ENCODE peak calls at places on chromosomes 2 and 18, in seven cellular contexts. One of them, this sample, is unnamed.

GRCh38 chr2:114526856-114527255 is 84.4 kb downstream of the DPP10 start:
- DNase-seq in stimulated activated CD8-positive, alpha-beta memory T cell treated with anti-CD3 and anti-CD28 coated beads, Interleukin-7, amount 100 ng/mL, for 4 hours: no peak
- DNase-seq in Peyer's patch: no peak
- DNase-seq in hypothalamus: no peak
- DNase-seq in GM12891: no peak
- DNase-seq in astrocyte of the hippocampus: no peak
- DNase-seq in activated CD8-positive, alpha-beta T cell treated with anti-CD3 and anti-CD28 coated beads for 36 hours: no peak
- DNase-seq in this sample: no peak

GRCh38 chr2:126634273-126634861 is 21.6 kb upstream of the GYPC start:
- DNase-seq in GM12891: no peak
- DNase-seq in stimulated activated CD8-positive, alpha-beta memory T cell treated with anti-CD3 and anti-CD28 coated beads, Interleukin-7, amount 100 ng/mL, for 4 hours: no peak
- DNase-seq in Peyer's patch: peak
- DNase-seq in hypothalamus: no peak
- DNase-seq in astrocyte of the hippocampus: peak
- DNase-seq in activated CD8-positive, alpha-beta T cell treated with anti-CD3 and anti-CD28 coated beads for 36 hours: peak
- DNase-seq in this sample: no peak

GRCh38 chr18:23668731-23669130 is 6.0 kb upstream of the ANKRD29 start:
- DNase-seq in stimulated activated CD8-positive, alpha-beta memory T cell treated with anti-CD3 and anti-CD28 coated beads, Interleukin-7, amount 100 ng/mL, for 4 hours: no peak
- DNase-seq in activated CD8-positive, alpha-beta T cell treated with anti-CD3 and anti-CD28 coated beads for 36 hours: no peak
- DNase-seq in Peyer's patch: no peak
- DNase-seq in hypothalamus: no peak
- DNase-seq in astrocyte of the hippocampus: no peak
- DNase-seq in GM12891: no peak
- DNase-seq in this sample: no peak

GRCh38 chr2:127362486-127362885 is 25.3 kb downstream of the MAP3K2 start:
- DNase-seq in stimulated activated CD8-positive, alpha-beta memory T cell treated with anti-CD3 and anti-CD28 coated beads, Interleukin-7, amount 100 ng/mL, for 4 hours: no peak
- DNase-seq in astrocyte of the hippocampus: no peak
- DNase-seq in Peyer's patch: no peak
- DNase-seq in GM12891: no peak
- DNase-seq in hypothalamus: no peak
- DNase-seq in activated CD8-positive, alpha-beta T cell treated with anti-CD3 and anti-CD28 coated beads for 36 hours: no peak
- DNase-seq in this sample: no peak

GRCh38 chr2:128720440-128721022 is 401.9 kb upstream of the HS6ST1 start:
- DNase-seq in GM12891: no peak
- DNase-seq in stimulated activated CD8-positive, alpha-beta memory T cell treated with anti-CD3 and anti-CD28 coated beads, Interleukin-7, amount 100 ng/mL, for 4 hours: no peak
- DNase-seq in astrocyte of the hippocampus: no peak
- DNase-seq in Peyer's patch: no peak
- DNase-seq in hypothalamus: no peak
- DNase-seq in activated CD8-positive, alpha-beta T cell treated with anti-CD3 and anti-CD28 coated beads for 36 hours: no peak
- DNase-seq in this sample: no peak

GRCh38 chr18:57836557-57836956 is 33.4 kb upstream of the ATP8B1 start:
- DNase-seq in stimulated activated CD8-positive, alpha-beta memory T cell treated with anti-CD3 and anti-CD28 coated beads, Interleukin-7, amount 100 ng/mL, for 4 hours: no peak
- DNase-seq in Peyer's patch: no peak
- DNase-seq in GM12891: no peak
- DNase-seq in astrocyte of the hippocampus: no peak
- DNase-seq in activated CD8-positive, alpha-beta T cell treated with anti-CD3 and anti-CD28 coated beads for 36 hours: no peak
- DNase-seq in hypothalamus: no peak
- DNase-seq in this sample: no peak

GRCh38 chr2:146235158-146235557 is 1609.7 kb upstream of the ACVR2A start:
- DNase-seq in activated CD8-positive, alpha-beta T cell treated with anti-CD3 and anti-CD28 coated beads for 36 hours: no peak
- DNase-seq in GM12891: no peak
- DNase-seq in stimulated activated CD8-positive, alpha-beta memory T cell treated with anti-CD3 and anti-CD28 coated beads, Interleukin-7, amount 100 ng/mL, for 4 hours: no peak
- DNase-seq in astrocyte of the hippocampus: no peak
- DNase-seq in Peyer's patch: no peak
- DNase-seq in hypothalamus: no peak
- DNase-seq in this sample: no peak

GRCh38 chr18:36620801-36621200 is 208.0 kb downstream of the TPGS2 start:
- DNase-seq in hypothalamus: no peak
- DNase-seq in astrocyte of the hippocampus: no peak
- DNase-seq in Peyer's patch: no peak
- DNase-seq in GM12891: no peak
- DNase-seq in stimulated activated CD8-positive, alpha-beta memory T cell treated with anti-CD3 and anti-CD28 coated beads, Interleukin-7, amount 100 ng/mL, for 4 hours: no peak
- DNase-seq in activated CD8-positive, alpha-beta T cell treated with anti-CD3 and anti-CD28 coated beads for 36 hours: no peak
- DNase-seq in this sample: no peak

GRCh38 chr2:15126373-15126772 is 434.8 kb downstream of the NBAS start:
- DNase-seq in GM12891: no peak
- DNase-seq in Peyer's patch: no peak
- DNase-seq in hypothalamus: no peak
- DNase-seq in stimulated activated CD8-positive, alpha-beta memory T cell treated with anti-CD3 and anti-CD28 coated beads, Interleukin-7, amount 100 ng/mL, for 4 hours: no peak
- DNase-seq in astrocyte of the hippocampus: no peak
- DNase-seq in activated CD8-positive, alpha-beta T cell treated with anti-CD3 and anti-CD28 coated beads for 36 hours: no peak
- DNase-seq in this sample: no peak

GRCh38 chr2:73114273-73114867 is 1.6 kb upstream of the RAB11FIP5 start:
- DNase-seq in hypothalamus: no peak
- DNase-seq in astrocyte of the hippocampus: no peak
- DNase-seq in activated CD8-positive, alpha-beta T cell treated with anti-CD3 and anti-CD28 coated beads for 36 hours: no peak
- DNase-seq in Peyer's patch: no peak
- DNase-seq in stimulated activated CD8-positive, alpha-beta memory T cell treated with anti-CD3 and anti-CD28 coated beads, Interleukin-7, amount 100 ng/mL, for 4 hours: no peak
- DNase-seq in GM12891: no peak
- DNase-seq in this sample: no peak

GRCh38 chr18:57561728-57562423 is 24.6 kb downstream of the FECH start:
- DNase-seq in hypothalamus: no peak
- DNase-seq in astrocyte of the hippocampus: peak
- DNase-seq in Peyer's patch: no peak
- DNase-seq in activated CD8-positive, alpha-beta T cell treated with anti-CD3 and anti-CD28 coated beads for 36 hours: peak
- DNase-seq in GM12891: no peak
- DNase-seq in stimulated activated CD8-positive, alpha-beta memory T cell treated with anti-CD3 and anti-CD28 coated beads, Interleukin-7, amount 100 ng/mL, for 4 hours: no peak
- DNase-seq in this sample: no peak